ENCODE peak calls at places on chromosomes 12 and 14, in five cellular contexts. V is ovary, G is RWPE1, M is fibroblast of lung, K is body of pancreas. O is an unnamed sample.

GRCh38 chr14:50792634-50793068 is 38.3 kb downstream of the NIN start:
- DNase-seq in V (no peak), G (no peak), M (no peak), K (no peak), O (peak; percentile 37)

GRCh38 chr12:43789941-43790340 is 16.2 kb downstream of the TWF1 start:
- DNase-seq in V (no peak), G (no peak), M (peak; percentile 50), K (peak; percentile 25), O (no peak)

GRCh38 chr14:88242426-88242825 is 80.6 kb downstream of the KCNK10 start:
- DNase-seq in V (no peak), G (no peak), M (no peak), K (no peak), O (no peak)

GRCh38 chr12:108297424-108297823 is 41.7 kb downstream of the CMKLR1 start:
- DNase-seq in V (no peak), G (no peak), M (no peak), K (no peak), O (no peak)

GRCh38 chr14:102314242-102315011 is 5.1 kb upstream of the ZNF839 start:
- DNase-seq in V (peak; percentile 82), G (peak; percentile 84), M (peak; percentile 75), K (peak; percentile 90), O (peak; percentile 80)

GRCh38 chr12:113831016-113831415 is 135.1 kb downstream of the RBM19 start:
- DNase-seq in V (no peak), G (no peak), M (peak; percentile 72), K (no peak), O (no peak)

GRCh38 chr12:116138380-116138779 is 139.1 kb downstream of the MED13L start:
- DNase-seq in V (no peak), G (no peak), M (peak; percentile 80), K (no peak), O (no peak)

GRCh38 chr12:108565976-108566375 is 3.6 kb downstream of the ISCU start:
- DNase-seq in V (peak; percentile 35), G (peak; percentile 85), M (peak; percentile 68), K (peak; percentile 91), O (peak; percentile 92)

GRCh38 chr14:89399594-89400068 is 17.4 kb downstream of the FOXN3 start:
- DNase-seq in V (no peak), G (no peak), M (peak; percentile 89), K (peak; percentile 32), O (no peak)

GRCh38 chr12:81992461-81992860 is 233.3 kb upstream of the PPFIA2 start:
- DNase-seq in V (no peak), G (no peak), M (peak; percentile 23), K (peak; percentile 8), O (no peak)

GRCh38 chr14:87252103-87252502 is 740.9 kb downstream of the GALC start:
- DNase-seq in V (no peak), G (no peak), M (no peak), K (peak; percentile 13), O (no peak)

GRCh38 chr14:103528158-103528511 is 861 bp upstream of the TRMT61A start:
- DNase-seq in V (no peak), G (no peak), M (no peak), K (peak; percentile 51), O (no peak)

GRCh38 chr12:51846911-51847829 is 1.3 kb downstream of the FIGNL2 start:
- DNase-seq in V (no peak), G (no peak), M (peak; percentile 35), K (peak; percentile 59), O (no peak)

GRCh38 chr14:99043756-99044155 is 228.2 kb downstream of the BCL11B start:
- DNase-seq in V (no peak), G (no peak), M (no peak), K (no peak), O (no peak)

GRCh38 chr14:102510616-102511520 is 1.3 kb upstream of the ANKRD9 start:
- DNase-seq in V (no peak), G (no peak), M (no peak), K (peak; percentile 42), O (peak; percentile 43)

GRCh38 chr14:61343991-61344405 is 22.6 kb downstream of the PRKCH start:
- DNase-seq in V (no peak), G (no peak), M (no peak), K (no peak), O (no peak)

GRCh38 chr12:6563448-6564050 is 4.5 kb downstream of the NOP2 start:
- DNase-seq in V (no peak), G (peak; percentile 30), M (no peak), K (peak; percentile 64), O (no peak)

GRCh38 chr14:32509632-32510187 is 180.6 kb downstream of the AKAP6 start:
- DNase-seq in V (peak; percentile 28), G (peak; percentile 48), M (peak; percentile 99), K (peak; percentile 53), O (peak; percentile 76)

GRCh38 chr14:61894452-61895077 is 132.3 kb downstream of the SNAPC1 start:
- DNase-seq in V (no peak), G (peak; percentile 73), M (peak; percentile 57), K (peak; percentile 82), O (no peak)

GRCh38 chr12:49190317-49190716 is 1.4 kb upstream of the TUBA1A start:
- DNase-seq in V (no peak), G (no peak), M (peak; percentile 30), K (no peak), O (no peak)

GRCh38 chr12:12686472-12686871 is 9.5 kb downstream of the GPR19 start:
- DNase-seq in V (no peak), G (no peak), M (no peak), K (no peak), O (no peak)

GRCh38 chr12:102824218-102824835 is 92.7 kb downstream of the PAH start:
- DNase-seq in V (peak; percentile 22), G (peak; percentile 33), M (peak; percentile 10), K (peak; percentile 40), O (no peak)

GRCh38 chr12:116880817-116881324 is 370 bp downstream of the HRK start:
- DNase-seq in V (no peak), G (no peak), M (peak; percentile 60), K (peak; percentile 68), O (no peak)

GRCh38 chr12:56116267-56117081 is at the start of gene RPL41:
- DNase-seq in V (peak; percentile 93), G (peak; percentile 83), M (peak; percentile 86), K (peak; percentile 96), O (peak; percentile 94)

GRCh38 chr12:104305349-104305748 is 1.8 kb downstream of the EID3 start:
- DNase-seq in V (no peak), G (no peak), M (no peak), K (no peak), O (no peak)

GRCh38 chr12:82874935-82875334 is 188.2 kb downstream of the TMTC2 start:
- DNase-seq in V (no peak), G (no peak), M (peak; percentile 72), K (no peak), O (no peak)

GRCh38 chr12:106096376-106096775 is 42.4 kb downstream of the NUAK1 start:
- DNase-seq in V (peak; percentile 28), G (no peak), M (peak; percentile 86), K (peak; percentile 21), O (peak; percentile 65)

GRCh38 chr14:99062216-99062615 is 209.8 kb downstream of the BCL11B start:
- DNase-seq in V (no peak), G (no peak), M (no peak), K (no peak), O (no peak)

GRCh38 chr14:50619569-50620141 is 48.5 kb downstream of the SAV1 start:
- DNase-seq in V (no peak), G (peak; percentile 41), M (peak; percentile 44), K (no peak), O (no peak)

DNA sequence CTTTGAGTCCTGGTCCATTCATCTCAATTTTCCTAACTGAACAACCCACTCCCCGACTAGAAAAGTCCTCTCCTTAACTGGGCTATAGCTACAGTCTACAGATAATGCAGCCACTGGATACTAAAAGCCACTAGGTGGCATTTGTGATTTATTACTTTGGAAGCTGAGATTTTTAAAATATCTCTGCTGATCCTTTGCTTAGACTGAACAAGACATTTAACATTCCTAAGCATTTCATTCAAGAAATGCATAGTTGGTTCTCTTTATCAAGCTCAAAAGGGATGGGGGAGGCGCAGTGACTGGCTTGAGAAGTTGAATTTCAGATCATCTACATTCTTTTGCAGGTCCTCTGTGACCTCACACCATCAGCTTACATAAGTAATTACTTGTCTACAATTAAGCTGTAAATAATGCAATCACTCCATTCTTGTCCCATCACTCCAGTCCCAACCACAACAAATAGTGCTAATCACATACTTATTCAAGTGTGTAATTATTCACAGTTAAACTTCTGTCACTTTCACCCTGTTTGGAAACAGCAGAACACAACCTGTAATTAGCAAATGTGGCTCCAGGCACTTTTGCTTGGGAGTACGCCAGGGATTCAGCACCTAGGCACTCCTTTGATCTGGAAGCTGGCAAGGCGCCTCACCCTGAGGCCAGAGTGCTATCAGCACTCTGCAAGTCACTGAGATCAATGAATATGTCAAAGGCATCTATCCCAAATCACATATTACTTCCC is 203.5 kb downstream of the NOVA1 start:
- DNase-seq in V (no peak), G (no peak), M (peak; percentile 52), K (peak; percentile 26), O (no peak)
- TF ChIP-seq CTCF in V (no peak), G (no peak), M (peak; percentile 36), K (peak; percentile 16), O (no peak)

GRCh38 chr14:100819453-100819828 is 6.5 kb upstream of the MEG3 start:
- DNase-seq in V (no peak), G (no peak), M (no peak), K (no peak), O (no peak)

GRCh38 chr14:100819829-100820475 is 6.0 kb upstream of the MEG3 start:
- DNase-seq in V (no peak), G (no peak), M (no peak), K (no peak), O (no peak)

GRCh38 chr14:100822007-100822406 is 3.9 kb upstream of the MEG3 start:
- DNase-seq in V (peak; percentile 62), G (no peak), M (no peak), K (no peak), O (no peak)

GRCh38 chr14:100822921-100823320 is 3.0 kb upstream of the MEG3 start:
- DNase-seq in V (peak; percentile 70), G (no peak), M (peak; percentile 21), K (peak; percentile 58), O (no peak)

GRCh38 chr14:100820945-100821344 is 5.0 kb upstream of the MEG3 start:
- DNase-seq in V (no peak), G (no peak), M (no peak), K (no peak), O (no peak)
- H3K27ac ChIP-seq in V (no peak overlapping the region), G (no peak overlapping the region), M (no peak overlapping the region), K (no peak overlapping the region), O (no peak overlapping the region)

DNA sequence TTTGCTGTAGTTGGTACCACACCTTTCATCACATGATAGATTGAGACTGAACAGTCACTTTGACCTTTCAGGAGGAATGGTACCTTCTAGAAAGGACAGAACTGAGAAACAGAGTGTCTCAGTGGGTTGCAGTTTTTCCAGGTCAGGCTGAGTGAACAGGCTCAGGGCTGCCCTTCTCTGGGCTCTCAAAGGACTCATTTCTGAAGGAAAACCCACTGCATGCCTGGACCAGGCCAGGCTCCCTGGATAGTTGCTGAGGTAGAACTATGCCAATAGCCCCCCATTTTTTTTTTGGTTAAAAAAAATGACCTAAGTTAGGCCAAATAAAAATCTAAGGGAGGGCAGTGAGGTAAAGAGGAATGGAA is 148.1 kb upstream of the EGLN3 start:
- DNase-seq in V (no peak), G (no peak), M (no peak), K (no peak), O (no peak)
- TF ChIP-seq CTCF in V (no peak), G (no peak), M (no peak), K (no peak), O (no peak)

DNA sequence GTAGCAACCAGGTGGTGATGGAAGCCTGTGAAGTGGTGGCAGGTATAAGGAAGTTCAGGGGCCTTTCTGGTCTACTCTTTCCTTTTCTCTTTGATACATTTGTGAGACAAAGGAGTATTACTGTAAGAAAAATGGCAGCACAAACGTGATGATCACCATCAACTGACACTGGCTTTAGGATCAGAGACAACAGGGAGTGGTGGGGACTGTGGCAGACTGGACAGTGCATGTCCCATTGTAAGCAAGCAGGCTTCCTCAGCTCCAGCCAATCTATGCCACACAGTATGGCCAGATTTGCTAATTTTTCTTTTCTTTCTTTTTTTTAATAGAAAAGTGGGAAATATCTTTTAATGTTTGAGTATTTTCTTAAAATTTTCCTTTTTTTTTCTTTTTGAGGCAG is 19.0 kb upstream of the IFT81 start:
- DNase-seq in V (no peak), G (no peak), M (no peak), K (no peak), O (no peak)
- H3K27ac ChIP-seq in V (peak overlapping the region; percentile 62), G (no peak overlapping the region), M (no peak overlapping the region), K (peak overlapping the region; percentile 13), O (peak overlapping the region; percentile 82)

O was measured in gastrocnemius medialis.